ENCODE peak calls at places on chromosomes 4 and X, in six cellular contexts. R is brain microvascular endothelial cell, P is NCI-H774, O is foreskin fibroblast, I is breast epithelium, A is NAMALWA. G is an unnamed sample.

GRCh38 chrX:79270401-79270800 is 96.7 kb downstream of the ITM2A start:
- DNase-seq in A (peak), O (peak), R (no peak), I (no peak), P (no peak), G (no peak)

GRCh38 chr4:151750156-151750555 is 10.7 kb downstream of the GATB start:
- DNase-seq in R (no peak), P (no peak), A (no peak), I (no peak), O (no peak), G (no peak)

GRCh38 chr4:157808796-157809408 is 363.9 kb downstream of the GASK1B start:
- DNase-seq in R (no peak), I (no peak), O (no peak), P (no peak), A (no peak), G (no peak)

GRCh38 chr4:186689476-186689875 is 34.2 kb downstream of the FAT1 start:
- DNase-seq in O (no peak), I (no peak), R (no peak), A (no peak), P (peak), G (no peak)

GRCh38 chr4:173171098-173171497 is 2.5 kb downstream of the GALNT7 start:
- DNase-seq in P (no peak), A (peak), R (no peak), O (no peak), I (no peak), G (no peak)

GRCh38 chr4:82890602-82890912 is 396 bp downstream of the SEC31A start:
- DNase-seq in R (no peak), A (peak), P (no peak), I (no peak), O (no peak), G (no peak)

GRCh38 chr4:56655209-56655626 is 25.9 kb downstream of the HOPX start:
- DNase-seq in P (no peak), A (no peak), I (no peak), O (peak), R (no peak), G (no peak)

GRCh38 chr4:173519130-173520101 is 10.6 kb downstream of the HAND2 start:
- DNase-seq in R (no peak), P (no peak), O (no peak), I (no peak), A (no peak), G (no peak)

GRCh38 chr4:3518511-3518880 is 13.7 kb downstream of the LRPAP1 start:
- DNase-seq in P (no peak), I (no peak), R (no peak), A (no peak), O (no peak), G (no peak)

GRCh38 chr4:153114771-153115321 is 89.4 kb upstream of the TRIM2 start:
- DNase-seq in R (peak), P (no peak), O (peak), I (no peak), A (no peak), G (no peak)

GRCh38 chr4:153023692-153024394 is 87.7 kb downstream of the FHDC1 start:
- DNase-seq in P (no peak), I (no peak), R (no peak), A (no peak), O (no peak), G (no peak)

GRCh38 chrX:73903941-73904340 is 340.9 kb downstream of the CHIC1 start:
- DNase-seq in I (no peak), R (no peak), O (no peak), A (no peak), P (no peak), G (no peak)

GRCh38 chr4:164350086-164350485 is 403.8 kb upstream of the SMIM31 start:
- DNase-seq in A (no peak), P (no peak), O (no peak), I (no peak), R (no peak), G (no peak)

GRCh38 chrX:135543924-135544323 is 23.5 kb downstream of the INTS6L start:
- DNase-seq in A (peak), R (no peak), I (no peak), O (no peak), P (no peak), G (no peak)

GRCh38 chrX:68997911-68998310 is 167.3 kb downstream of the PJA1 start:
- DNase-seq in A (no peak), P (no peak), R (peak), I (no peak), O (no peak), G (no peak)

GRCh38 chrX:72028701-72029470 is 102.8 kb downstream of the RTL5 start:
- DNase-seq in I (peak), A (no peak), P (no peak), O (no peak), R (no peak), G (no peak)

GRCh38 chrX:39736219-39737211 is 361.2 kb downstream of the BCOR start:
- DNase-seq in O (peak), P (no peak), R (peak), I (peak), A (no peak), G (peak)

GRCh38 chr4:186660403-186660802 is 63.3 kb downstream of the FAT1 start:
- DNase-seq in O (no peak), I (no peak), R (no peak), A (no peak), P (no peak), G (no peak)

GRCh38 chr4:152680988-152681731 is 1.4 kb upstream of the TMEM154 start:
- DNase-seq in I (no peak), R (peak), O (peak), A (peak), P (peak), G (no peak)

GRCh38 chrX:49064303-49064702 is 5.5 kb downstream of the CCDC120 start:
- DNase-seq in O (no peak), P (no peak), A (no peak), R (no peak), I (no peak), G (no peak)

GRCh38 chr4:104494822-104495559 is at the start of gene CXXC4:
- DNase-seq in I (peak), P (peak), R (peak), A (no peak), O (no peak), G (peak)

GRCh38 chrX:9758239-9758638 is 7.4 kb downstream of the GPR143 start:
- DNase-seq in A (no peak), I (no peak), R (no peak), P (no peak), O (no peak), G (no peak)

GRCh38 chr4:62119195-62119594 is 919.1 kb downstream of the ADGRL3 start:
- DNase-seq in I (no peak), O (no peak), P (no peak), A (no peak), R (no peak), G (no peak)

GRCh38 chr4:6035786-6036185 is 17.6 kb upstream of the C4orf50 start:
- DNase-seq in P (no peak), R (no peak), O (no peak), I (no peak), A (no peak), G (no peak)

GRCh38 chr4:13103382-13104015 is 380.6 kb downstream of the RAB28 start:
- DNase-seq in A (no peak), I (no peak), R (no peak), O (no peak), P (no peak), G (no peak)

GRCh38 chr4:3836802-3837601 is 70.8 kb downstream of the ADRA2C start:
- DNase-seq in P (no peak), I (no peak), R (no peak), O (no peak), A (no peak), G (no peak)

GRCh38 chrX:49876750-49877149 is 2.5 kb upstream of the USP27X start:
- DNase-seq in R (peak), A (peak), O (no peak), I (no peak), P (no peak), G (no peak)

GRCh38 chr4:7673111-7673510 is 238.4 kb upstream of the PSAPL1 start:
- DNase-seq in A (no peak), P (no peak), I (no peak), O (peak), R (no peak), G (no peak)